ENCODE peak calls at places on chromosomes 2 and 18, in seven cellular contexts. B is right lobe of liver, Y is Panc1, W is cardiac fibroblast, R is NB4, L is adrenal gland, I is RWPE1. H is an unnamed sample.

GRCh38 chr2:164761737-164762460 is 79.7 kb downstream of the COBLL1 start:
- DNase-seq in W (no peak), L (no peak), I (no peak), R (no peak), B (no peak), Y (no peak), H (no peak)

GRCh38 chr2:130352229-130352628 is 3.6 kb upstream of the PTPN18 start:
- DNase-seq in I (no peak), R (peak), W (no peak), B (no peak), L (no peak), Y (no peak), H (no peak)

GRCh38 chr2:240133401-240133800 is 2.7 kb downstream of the COPS9 start:
- DNase-seq in I (no peak), L (no peak), W (no peak), Y (no peak), R (no peak), B (no peak), H (no peak)

GRCh38 chr2:54503192-54503591 is 47.1 kb downstream of the SPTBN1 start:
- DNase-seq in W (peak), R (peak), Y (no peak), B (no peak), L (no peak), I (no peak), H (no peak)

GRCh38 chr2:55581875-55582547 is 35.4 kb downstream of the PPP4R3B start:
- DNase-seq in I (no peak), R (no peak), L (peak), W (peak), Y (no peak), B (no peak), H (no peak)

GRCh38 chr2:3198119-3198518 is 179.5 kb downstream of the EIPR1 start:
- DNase-seq in I (no peak), W (no peak), L (no peak), Y (no peak), R (peak), B (no peak), H (no peak)

GRCh38 chr2:20448246-20449046 is 1.6 kb downstream of the RHOB start:
- DNase-seq in W (peak), R (no peak), B (peak), L (no peak), Y (no peak), I (no peak), H (no peak)

GRCh38 chr2:1742680-1743395 is 1.5 kb downstream of the PXDN start:
- DNase-seq in R (peak), B (peak), W (peak), L (no peak), I (peak), Y (no peak), H (peak)

GRCh38 chr18:36352384-36352783 is 54.9 kb downstream of the FHOD3 start:
- DNase-seq in W (peak), L (peak), B (no peak), I (peak), R (no peak), Y (no peak), H (no peak)

GRCh38 chr2:23414106-23414505 is 29.1 kb downstream of the KLHL29 start:
- DNase-seq in I (no peak), W (no peak), B (no peak), Y (no peak), R (no peak), L (no peak), H (no peak)

GRCh38 chr2:5703166-5703565 is 11.0 kb downstream of the SOX11 start:
- DNase-seq in B (no peak), W (no peak), Y (no peak), R (no peak), L (no peak), I (no peak), H (no peak)

GRCh38 chr2:171254666-171255065 is 94.0 kb upstream of the TLK1 start:
- DNase-seq in R (no peak), Y (no peak), W (no peak), I (no peak), B (no peak), L (no peak), H (no peak)

GRCh38 chr2:101814752-101815151 is 117.2 kb downstream of the MAP4K4 start:
- DNase-seq in R (no peak), W (no peak), I (no peak), L (no peak), Y (no peak), B (no peak), H (no peak)

GRCh38 chr2:101809656-101810055 is 112.1 kb downstream of the MAP4K4 start:
- DNase-seq in W (no peak), L (no peak), I (no peak), R (no peak), B (no peak), Y (no peak), H (no peak)

GRCh38 chr2:101811226-101812015 is 113.9 kb downstream of the MAP4K4 start:
- DNase-seq in L (no peak), I (no peak), B (no peak), Y (no peak), W (no peak), R (no peak), H (no peak)

GRCh38 chr2:101815154-101815553 is 117.6 kb downstream of the MAP4K4 start:
- DNase-seq in W (no peak), L (no peak), R (no peak), I (no peak), Y (no peak), B (no peak), H (no peak)

GRCh38 chr2:101812226-101812625 is 114.7 kb downstream of the MAP4K4 start:
- DNase-seq in L (no peak), W (no peak), R (no peak), I (no peak), Y (no peak), B (no peak), H (no peak)
- TF ChIP-seq CTCF in L (no peak), W (no peak), R (no peak), I (no peak), Y (no peak), B (no peak), H (no peak)

GRCh38 chr2:128640166-128640846 is 321.6 kb upstream of the HS6ST1 start:
- DNase-seq in Y (no peak), W (no peak), L (no peak), R (no peak), I (no peak), B (peak), H (peak)
- TF ChIP-seq CTCF in Y (no peak), W (no peak), L (no peak), R (no peak), I (no peak), B (no peak), H (no peak)

GRCh38 chr2:140696449-140696848 is 1434.4 kb downstream of the LRP1B start:
- DNase-seq in B (no peak), Y (no peak), I (no peak), L (no peak), W (no peak), R (no peak), H (no peak)
- TF ChIP-seq CTCF in B (peak), Y (no peak), I (no peak), L (no peak), W (no peak), R (no peak), H (no peak)

DNA sequence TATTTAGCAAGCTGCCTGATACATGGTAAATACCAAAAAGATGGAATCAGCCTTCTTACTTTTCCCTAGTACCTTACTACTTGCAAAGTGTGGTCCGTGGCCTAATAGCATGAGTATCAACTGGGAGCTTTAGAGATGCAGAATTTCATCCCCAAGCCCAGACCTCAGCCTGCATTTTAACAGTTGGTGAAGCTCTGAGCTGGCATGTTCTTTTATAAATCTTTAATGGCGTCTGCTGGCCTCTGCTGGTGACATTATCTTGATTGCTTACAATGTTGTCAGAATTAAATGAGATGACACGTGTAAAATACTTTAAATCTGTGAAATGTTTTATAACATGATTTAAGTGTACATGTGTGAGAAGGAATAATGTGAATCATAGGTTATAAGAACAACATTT is 115.1 kb upstream of the NOSTRIN start:
- DNase-seq in W (peak), Y (no peak), R (peak), I (no peak), B (no peak), L (no peak), H (no peak)
- TF ChIP-seq CTCF in W (peak), Y (peak), R (no peak), I (peak), B (peak), L (peak), H (peak)

GRCh38 chr2:158359846-158360245 is 96.7 kb downstream of the CCDC148 start:
- DNase-seq in L (no peak), B (no peak), I (no peak), W (no peak), R (peak), Y (no peak), H (no peak)

GRCh38 chr2:158357699-158358098 is 98.9 kb downstream of the CCDC148 start:
- DNase-seq in B (no peak), Y (no peak), L (no peak), W (no peak), I (no peak), R (no peak), H (no peak)

DNA sequence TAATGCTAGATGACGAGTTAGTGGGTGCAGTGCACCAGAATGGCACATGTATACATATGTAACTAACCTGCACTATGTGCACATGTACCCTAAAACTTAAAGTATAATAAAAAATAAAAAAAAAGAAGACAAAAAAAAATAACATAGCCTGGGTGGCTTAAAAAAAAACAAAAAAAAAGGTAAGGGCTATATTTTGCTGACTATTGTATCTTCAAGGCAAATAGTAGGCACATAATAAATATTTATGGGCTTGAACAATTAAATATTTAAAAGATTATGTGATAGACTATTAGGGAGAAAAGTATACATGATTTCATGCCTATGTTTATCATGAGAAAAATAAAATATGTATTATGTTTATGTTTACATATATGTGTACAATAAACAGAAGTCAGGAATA is 99.4 kb downstream of the CCDC148 start:
- DNase-seq in L (no peak), I (no peak), Y (no peak), R (no peak), B (no peak), W (no peak), H (no peak)
- TF ChIP-seq CTCF in L (no peak), I (no peak), Y (no peak), R (no peak), B (no peak), W (no peak), H (no peak)

DNA sequence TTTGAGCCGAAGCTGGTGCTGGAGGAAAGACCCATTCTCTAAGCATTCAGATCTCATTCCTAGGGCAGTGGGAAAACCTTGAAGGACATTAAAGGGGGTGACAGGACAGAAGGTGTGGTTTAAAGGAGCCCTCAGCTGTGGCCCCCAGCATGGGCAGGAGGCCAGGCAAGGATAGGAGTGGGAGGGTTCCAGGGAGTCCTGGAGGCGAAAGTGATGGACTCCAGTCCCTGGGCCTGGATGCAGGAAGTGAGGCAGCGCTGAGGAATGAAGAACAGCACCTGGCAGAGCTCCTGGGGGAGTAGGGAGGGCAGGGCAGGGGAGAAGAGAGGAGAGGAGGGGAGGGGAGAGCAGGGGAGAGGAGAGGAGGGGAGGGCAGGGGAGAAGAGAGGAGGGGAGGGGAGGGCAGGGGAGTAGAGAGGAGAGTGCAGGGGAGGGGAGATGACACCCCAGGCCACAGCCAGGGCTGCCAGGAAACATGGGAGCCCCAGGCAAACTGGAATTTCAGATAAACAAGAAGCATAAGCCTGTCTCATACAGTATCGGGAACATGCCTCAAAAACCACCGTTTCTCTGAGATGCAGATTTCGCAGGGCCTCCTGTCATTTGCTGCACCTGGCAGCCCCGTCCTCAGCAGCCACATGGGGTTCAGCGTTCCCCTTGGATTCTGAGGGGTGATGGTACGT is 5.7 kb downstream of the RAMP1 start:
- DNase-seq in Y (no peak), B (no peak), W (peak), L (no peak), R (no peak), I (peak), H (peak)
- TF ChIP-seq CTCF in Y (no peak), B (no peak), W (no peak), L (no peak), R (no peak), I (no peak), H (no peak)

DNA sequence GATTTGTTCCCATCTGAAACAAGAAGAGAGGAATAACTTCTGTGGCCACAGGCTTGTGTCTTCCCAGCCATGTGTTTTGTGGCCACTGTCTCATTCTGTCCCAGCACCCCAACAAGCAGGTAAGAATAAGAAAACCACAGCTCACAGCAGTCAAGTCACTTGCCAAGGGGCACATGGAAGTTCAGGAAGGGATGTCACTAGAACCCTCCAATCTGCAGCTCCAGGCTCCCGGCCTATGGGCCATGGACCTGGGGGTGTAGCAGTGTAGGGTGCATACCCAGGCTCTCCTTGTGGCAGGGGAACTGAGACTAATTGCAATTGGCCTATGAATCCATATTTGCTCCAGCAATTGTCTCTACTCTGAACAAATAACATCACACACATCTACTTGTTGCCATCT is 112.5 kb downstream of the TFCP2L1 start:
- DNase-seq in R (no peak), Y (no peak), L (no peak), W (no peak), B (no peak), I (no peak), H (no peak)
- TF ChIP-seq CTCF in R (no peak), Y (no peak), L (no peak), W (no peak), B (no peak), I (no peak), H (no peak)

DNA sequence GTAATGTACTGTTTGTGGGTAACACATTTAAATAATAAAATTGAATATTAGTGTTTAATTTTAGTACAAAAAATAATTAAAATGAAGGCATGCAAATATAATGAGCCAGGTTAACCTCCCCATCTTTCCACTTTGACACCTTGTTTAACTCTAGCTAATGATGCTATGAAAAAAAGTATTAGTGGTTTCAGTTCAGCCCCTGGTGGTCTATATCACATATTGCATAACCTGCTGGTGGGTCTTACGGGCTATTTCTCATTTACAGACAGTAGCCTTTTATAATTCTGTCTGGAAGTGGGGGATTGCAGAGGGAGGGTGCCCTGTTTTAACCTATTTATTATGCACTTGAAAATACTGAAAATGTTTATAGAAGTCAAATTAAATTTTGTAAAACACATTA is 380.9 kb downstream of the MTX2 start:
- DNase-seq in B (no peak), L (no peak), Y (no peak), R (no peak), W (no peak), I (no peak), H (no peak)
- TF ChIP-seq CTCF in B (no peak), L (no peak), Y (no peak), R (no peak), W (no peak), I (no peak), H (no peak)